ENCODE peak calls at places on chromosome 2, in four cellular contexts. One of them, this sample, is unnamed.

GRCh38 chr2:160646684-160647444 is 153.3 kb upstream of the RBMS1 start:
- DNase-seq in IMR-90: no peak
- DNase-seq in mucosa of descending colon: no peak
- DNase-seq in A549: no peak
- DNase-seq in this sample: peak; percentile 11

GRCh38 chr2:230203110-230203676 is 16.6 kb downstream of the SP110 start:
- DNase-seq in IMR-90: no peak
- DNase-seq in mucosa of descending colon: no peak
- DNase-seq in A549: no peak
- DNase-seq in this sample: no peak

GRCh38 chr2:69916151-69916550 is 1.2 kb downstream of the MXD1 start:
- DNase-seq in IMR-90: peak; percentile 35
- DNase-seq in mucosa of descending colon: no peak
- DNase-seq in A549: no peak
- DNase-seq in this sample: no peak

GRCh38 chr2:201158111-201158929 is 24.6 kb upstream of the CASP10 start:
- DNase-seq in IMR-90: peak; percentile 83
- DNase-seq in mucosa of descending colon: peak; percentile 94
- DNase-seq in A549: peak; percentile 84
- DNase-seq in this sample: peak; percentile 91

GRCh38 chr2:31859959-31860358 is 150.8 kb downstream of the MEMO1 start:
- DNase-seq in IMR-90: peak; percentile 46
- DNase-seq in mucosa of descending colon: no peak
- DNase-seq in A549: no peak
- DNase-seq in this sample: peak; percentile 42

GRCh38 chr2:84849271-84849952 is 31.5 kb downstream of the TRABD2A start:
- DNase-seq in IMR-90: peak; percentile 60
- DNase-seq in mucosa of descending colon: peak; percentile 30
- DNase-seq in A549: no peak
- DNase-seq in this sample: no peak

GRCh38 chr2:169065864-169066507 is 3.4 kb upstream of the DHRS9 start:
- DNase-seq in IMR-90: no peak
- DNase-seq in mucosa of descending colon: no peak
- DNase-seq in A549: no peak
- DNase-seq in this sample: no peak

GRCh38 chr2:223759569-223760430 is 77.6 kb downstream of the AP1S3 start:
- DNase-seq in IMR-90: peak; percentile 54
- DNase-seq in mucosa of descending colon: no peak
- DNase-seq in A549: peak; percentile 75
- DNase-seq in this sample: peak; percentile 84

GRCh38 chr2:210203162-210203561 is 22.1 kb downstream of the ACADL start:
- DNase-seq in IMR-90: no peak
- DNase-seq in mucosa of descending colon: no peak
- DNase-seq in A549: no peak
- DNase-seq in this sample: no peak

GRCh38 chr2:129849559-129850160 is 129.8 kb upstream of the RAB6C start:
- DNase-seq in IMR-90: peak; percentile 78
- DNase-seq in mucosa of descending colon: no peak
- DNase-seq in A549: peak; percentile 76
- DNase-seq in this sample: peak; percentile 91

GRCh38 chr2:154194917-154195643 is 323.4 kb downstream of the GALNT13 start:
- DNase-seq in IMR-90: no peak
- DNase-seq in mucosa of descending colon: no peak
- DNase-seq in A549: peak; percentile 46
- DNase-seq in this sample: no peak

GRCh38 chr2:46177461-46178089 is 119.6 kb upstream of the EPAS1 start:
- DNase-seq in IMR-90: peak; percentile 75
- DNase-seq in mucosa of descending colon: no peak
- DNase-seq in A549: no peak
- DNase-seq in this sample: peak; percentile 40

This sample was measured in choroid plexus epithelial cell.